ENCODE peak calls at places on chromosomes 12 and 14, in ten cellular contexts. C, E, M, K, U, O, V, D, N and B are unnamed samples. For H3K36me3, the result is how much of the 10 kb centered on the place peaks cover.

GRCh38 chr12:67649165-67650126 is 901 bp downstream of the DYRK2 start:
- DNase-seq in K (peak), U (peak), V (peak), D (peak), O (no peak), N (no peak), C (peak), E (no peak), M (peak), B (no peak)

GRCh38 chr12:16012086-16012485 is 101.0 kb downstream of the DERA start:
- DNase-seq in C (no peak), E (no peak), M (no peak), U (peak), D (peak), V (peak), K (peak), N (peak), O (peak), B (no peak)

GRCh38 chr14:95544588-95544987 is 9.7 kb downstream of the GLRX5 start:
- DNase-seq in M (no peak), K (no peak), D (no peak), E (no peak), U (no peak), V (no peak), N (no peak), O (peak), C (no peak), B (no peak)

GRCh38 chr14:104865069-104865630 is at the start of gene CEP170B:
- DNase-seq in N (no peak), C (peak), D (no peak), O (no peak), M (peak), E (no peak), V (no peak), K (peak), U (peak), B (no peak)

GRCh38 chr12:19841451-19841850 is 402.2 kb downstream of the AEBP2 start:
- DNase-seq in K (no peak), U (no peak), V (no peak), M (no peak), E (no peak), C (no peak), O (no peak), N (no peak), D (no peak), B (no peak)

GRCh38 chr12:65500121-65500846 is 221.8 kb downstream of the MSRB3 start:
- DNase-seq in N (no peak), U (no peak), V (no peak), E (peak), K (no peak), D (no peak), C (no peak), M (no peak), O (peak), B (no peak)

GRCh38 chr12:50055831-50056628 is 1.4 kb upstream of the ASIC1 start:
- DNase-seq in O (no peak), U (no peak), D (peak), M (no peak), V (no peak), N (peak), E (peak), C (peak), K (peak), B (no peak)

GRCh38 chr12:66065623-66066022 is 64.9 kb downstream of the LLPH start:
- DNase-seq in O (peak), E (no peak), K (no peak), D (no peak), M (no peak), V (no peak), N (no peak), U (no peak), C (no peak), B (no peak)

GRCh38 chr12:117441751-117442150 is 80.3 kb upstream of the NOS1 start:
- DNase-seq in O (peak), N (no peak), D (no peak), M (no peak), V (peak), U (peak), C (no peak), E (no peak), K (no peak), B (no peak)

GRCh38 chr12:46556105-46556559 is 183.6 kb upstream of the SLC38A2 start:
- DNase-seq in V (no peak), M (no peak), N (no peak), D (no peak), C (no peak), E (peak), U (no peak), K (no peak), O (peak), B (peak)

GRCh38 chr14:67221248-67221981 is 19.8 kb upstream of the PALS1 start:
- DNase-seq in C (no peak), M (no peak), E (peak), V (no peak), O (peak), U (no peak), N (no peak), K (no peak), D (no peak), B (peak)

GRCh38 chr12:85949253-85949652 is 75.2 kb downstream of the NTS start:
- DNase-seq in D (no peak), O (no peak), V (no peak), K (no peak), C (no peak), E (no peak), M (no peak), N (no peak), U (no peak), B (no peak)

GRCh38 chr12:15584366-15585041 is 204.7 kb downstream of the EPS8 start:
- DNase-seq in O (no peak), D (peak), E (peak), V (no peak), C (peak), M (no peak), N (peak), K (peak), U (no peak), B (no peak)

GRCh38 chr12:80837342-80837978 is 100.3 kb downstream of the LIN7A start:
- DNase-seq in O (peak), V (no peak), D (peak), E (peak), K (peak), N (peak), M (no peak), C (peak), U (no peak), B (no peak)

GRCh38 chr12:121872546-121873223 is 14.0 kb upstream of the HPD start:
- DNase-seq in V (no peak), D (peak), E (peak), N (no peak), U (peak), C (no peak), K (peak), M (no peak), O (peak), B (peak)

GRCh38 chr12:27331299-27331926 is 1.2 kb upstream of the BMAL2 start:
- DNase-seq in M (no peak), D (peak), K (peak), E (peak), N (no peak), U (no peak), C (no peak), O (peak), V (no peak), B (peak)

GRCh38 chr12:12983420-12984035 is 16.5 kb downstream of the HEBP1 start:
- DNase-seq in U (no peak), N (peak), K (peak), E (peak), D (peak), V (no peak), M (no peak), O (peak), C (no peak), B (no peak)
- TF ChIP-seq CTCF in U (peak), N (peak), K (peak), E (peak), D (peak), V (peak), M (peak), O (peak), C (peak), B (peak)

DNA sequence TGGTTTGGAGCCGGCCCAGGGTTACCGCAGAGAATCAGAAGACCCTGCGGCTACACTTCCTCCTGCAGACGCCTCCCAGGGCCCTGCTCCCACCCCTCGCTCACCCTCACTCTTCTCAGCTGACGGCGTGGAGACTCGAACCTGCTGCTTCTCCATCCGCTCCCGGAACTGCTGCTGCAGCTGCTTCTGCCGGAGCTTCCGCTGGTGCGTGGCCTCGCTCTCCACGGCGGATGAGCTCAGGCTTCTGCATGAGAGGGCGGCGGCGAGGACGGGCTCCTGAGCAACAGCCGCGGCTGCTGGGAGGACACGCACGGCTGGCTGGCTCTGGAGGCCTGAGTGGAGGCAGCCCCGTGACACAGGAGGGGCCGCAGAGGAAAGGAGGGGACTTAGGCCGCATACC is 33.3 kb downstream of the RAD52 start:
- DNase-seq in D (no peak), E (no peak), U (no peak), K (no peak), N (no peak), M (no peak), V (no peak), C (no peak), O (no peak), B (no peak)
- H3K36me3 ChIP-seq in D (under half), E (under half), U (half or more), K (under half), N (under half), M (half or more), V (half or more), C (half or more), O (under half), B (under half)

GRCh38 chr12:132924356-132924755 is 31.8 kb downstream of the ZNF605 start:
- DNase-seq in O (no peak), E (no peak), U (no peak), N (no peak), M (no peak), V (no peak), K (no peak), D (no peak), C (no peak), B (no peak)
- H3K4me3 ChIP-seq in O (no peak), E (no peak), U (no peak), N (no peak), M (no peak), V (no peak), K (no peak), D (no peak), C (no peak), B (no peak)

GRCh38 chr12:62808166-62808879 is 126.6 kb downstream of the PPM1H start:
- DNase-seq in E (no peak), N (no peak), K (no peak), O (no peak), D (no peak), U (no peak), C (no peak), V (no peak), M (no peak), B (no peak)

GRCh38 chr12:62814243-62814642 is 120.7 kb downstream of the PPM1H start:
- DNase-seq in O (no peak), K (no peak), D (no peak), U (no peak), E (no peak), N (no peak), C (no peak), V (no peak), M (no peak), B (no peak)

GRCh38 chr12:62816624-62817023 is 118.3 kb downstream of the PPM1H start:
- DNase-seq in K (no peak), U (no peak), N (no peak), C (no peak), M (no peak), O (no peak), D (no peak), E (no peak), V (no peak), B (no peak)

GRCh38 chr12:62817556-62818271 is 117.2 kb downstream of the PPM1H start:
- DNase-seq in K (no peak), E (peak), V (no peak), M (no peak), C (no peak), O (peak), U (no peak), D (no peak), N (no peak), B (no peak)

DNA sequence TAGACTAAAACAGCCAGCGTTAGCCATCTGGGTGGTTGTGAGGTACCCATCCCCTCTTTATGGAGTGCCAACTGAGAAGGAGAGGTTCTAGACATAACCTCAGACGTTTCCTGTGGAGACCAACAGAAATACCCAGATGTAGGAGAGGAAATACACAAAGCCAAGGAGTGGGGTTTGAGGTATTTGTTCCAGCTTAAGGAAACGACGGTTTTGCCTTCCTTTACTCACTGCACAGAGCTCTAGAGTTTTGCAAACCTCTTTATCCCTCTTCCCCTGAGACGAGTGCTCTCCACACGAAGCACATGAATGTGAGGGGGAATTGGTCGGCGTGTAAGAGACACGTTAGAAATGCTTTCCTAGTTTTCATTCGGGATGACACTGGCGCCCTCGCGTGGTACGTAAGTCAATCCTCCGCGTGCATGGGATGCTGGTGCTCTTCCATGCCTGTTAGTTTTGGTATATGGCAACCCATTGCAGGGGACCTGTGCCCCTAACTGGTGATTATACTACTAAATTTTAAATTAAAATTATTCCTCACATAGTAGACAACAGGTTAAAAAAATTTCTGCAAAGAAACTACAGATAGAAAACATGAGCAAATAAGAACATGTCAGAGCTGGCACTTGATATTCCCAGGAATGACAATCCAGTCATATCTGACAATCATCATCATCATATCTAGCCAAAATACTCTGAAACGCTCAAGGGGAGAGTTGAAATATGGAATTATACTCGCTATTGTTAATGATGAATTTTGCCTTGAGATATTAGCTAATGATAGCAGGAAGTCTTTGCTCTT is 121.7 kb downstream of the PPM1H start:
- DNase-seq in O (peak), C (peak), V (peak), N (peak), U (peak), D (peak), K (peak), E (peak), M (peak), B (no peak)
- TF ChIP-seq CTCF in O (peak), C (peak), V (peak), N (peak), U (peak), D (peak), K (peak), E (peak), M (peak), B (peak)

DNA sequence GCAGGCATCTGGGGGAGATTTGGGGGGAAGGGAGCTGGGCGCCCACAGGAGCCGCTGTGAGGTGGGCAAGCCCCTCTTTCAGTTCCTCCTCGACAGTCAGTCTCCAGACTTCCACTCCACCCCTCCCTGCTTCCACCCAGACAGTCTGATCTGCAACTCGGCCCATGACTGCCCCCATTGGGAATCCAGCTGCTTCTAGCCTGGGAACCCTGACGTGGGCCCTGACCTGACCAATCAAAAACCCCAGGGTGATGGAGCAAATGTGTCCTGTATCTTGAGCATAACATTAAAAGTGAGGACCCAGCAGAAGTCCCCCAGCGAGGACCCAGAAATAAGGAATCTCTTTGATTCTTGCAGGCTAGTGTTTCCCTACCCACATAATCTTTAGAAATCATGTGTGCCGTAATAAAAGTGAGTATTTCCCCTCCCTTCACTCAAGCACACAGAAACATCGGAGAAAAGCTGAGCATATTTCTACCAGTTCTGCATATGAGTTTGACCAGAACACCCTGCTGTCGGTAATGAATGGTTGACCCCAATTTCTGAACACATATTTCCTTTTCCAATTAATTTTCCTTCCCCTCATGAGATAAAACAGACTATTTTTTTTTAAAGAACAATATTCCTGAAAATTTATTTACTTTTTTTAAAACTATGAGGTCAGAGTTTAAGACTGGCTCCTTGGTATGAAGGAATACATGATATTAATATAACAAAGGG is 6.4 kb downstream of the SSH1 start:
- DNase-seq in K (no peak), U (peak), V (peak), M (peak), C (peak), N (no peak), D (peak), O (peak), E (no peak), B (no peak)
- H3K36me3 ChIP-seq in K (under half), U (half or more), V (under half), M (under half), C (under half), N (under half), D (under half), O (under half), E (under half), B (under half)

GRCh38 chr12:116277393-116278258 is at the start of gene MED13L:
- DNase-seq in N (peak), U (peak), C (peak), D (peak), M (peak), K (peak), V (peak), O (peak), E (no peak), B (no peak)
- H3K4me3 ChIP-seq in N (peak), U (peak), C (peak), D (peak), M (peak), K (peak), V (peak), O (peak), E (peak), B (peak)

GRCh38 chr12:99768758-99769157 is 121.2 kb downstream of the GARIN6 start:
- DNase-seq in E (no peak), M (no peak), U (no peak), C (no peak), V (no peak), K (no peak), O (no peak), D (no peak), N (no peak), B (no peak)

GRCh38 chr12:99765469-99766114 is 118.0 kb downstream of the GARIN6 start:
- DNase-seq in D (no peak), V (no peak), E (no peak), U (no peak), M (no peak), K (no peak), C (no peak), O (no peak), N (no peak), B (no peak)

GRCh38 chr12:99769581-99769980 is 122.0 kb downstream of the GARIN6 start:
- DNase-seq in O (no peak), C (no peak), M (no peak), N (no peak), U (no peak), D (no peak), V (no peak), E (no peak), K (no peak), B (no peak)

GRCh38 chr12:99766408-99766807 is 118.9 kb downstream of the GARIN6 start:
- DNase-seq in U (no peak), O (no peak), D (no peak), K (no peak), C (no peak), M (no peak), N (no peak), V (no peak), E (peak), B (no peak)

DNA sequence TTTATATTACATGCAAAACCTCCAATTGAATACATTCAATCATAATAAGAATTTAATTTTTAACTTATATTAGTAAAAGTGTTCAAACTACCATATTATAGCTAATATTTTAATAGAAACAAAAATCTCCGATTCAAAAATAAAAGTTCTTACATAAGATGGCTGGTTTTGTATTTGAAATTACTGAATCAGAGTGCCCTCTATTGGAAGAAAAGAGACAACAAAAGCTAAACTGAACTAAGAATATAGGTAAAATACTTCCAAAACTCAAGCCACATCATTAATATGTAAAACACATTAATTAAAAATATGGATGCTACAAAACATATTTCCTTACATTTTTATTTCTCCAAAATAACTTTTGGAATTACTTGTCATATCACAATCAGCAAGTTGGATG is 120.3 kb downstream of the GARIN6 start:
- DNase-seq in N (no peak), E (peak), K (peak), M (no peak), U (no peak), D (no peak), O (no peak), V (no peak), C (peak), B (no peak)
- TF ChIP-seq CTCF in N (peak), E (peak), K (peak), M (peak), U (peak), D (no peak), O (peak), V (peak), C (peak), B (peak)

DNA sequence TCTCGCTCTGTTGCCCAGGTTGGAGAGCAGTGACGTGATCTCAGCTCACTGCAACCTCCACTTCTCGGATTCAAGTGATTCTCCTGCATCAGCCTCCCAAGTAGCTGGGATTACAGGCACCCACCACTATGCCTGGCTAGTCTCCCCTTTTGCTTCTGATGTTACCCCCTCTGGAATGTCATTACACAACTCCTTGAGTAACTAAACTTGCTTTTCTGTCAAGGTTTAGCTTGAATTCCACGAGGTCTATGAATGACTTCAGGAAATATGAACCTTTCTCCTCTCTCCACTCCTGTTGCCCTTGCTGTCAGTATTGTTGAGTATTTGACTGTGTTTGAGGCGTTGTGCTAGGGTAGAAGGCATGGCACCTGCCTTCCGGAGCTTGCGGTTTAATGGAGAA is 16.8 kb upstream of the RTRAF start:
- DNase-seq in C (no peak), E (no peak), K (no peak), M (no peak), V (no peak), U (no peak), N (no peak), D (no peak), O (no peak), B (no peak)
- H3K36me3 ChIP-seq in C (under half), E (under half), K (under half), M (under half), V (under half), U (under half), N (under half), D (under half), O (under half), B (under half)